ENCODE peak calls at places on chromosomes 16 and 17, in six cellular contexts. M is ovary, A is A549, S is tibial nerve, O is H1, P is transverse colon. L is an unnamed sample.

GRCh38 chr16:88317619-88317977 is 65.2 kb upstream of the ZNF469 start:
- DNase-seq in M (no peak), A (no peak), S (no peak), O (no peak), P (no peak), L (no peak)

GRCh38 chr17:54992797-54993639 is 24.5 kb downstream of the STXBP4 start:
- DNase-seq in M (no peak), A (peak), S (no peak), O (no peak), P (no peak), L (no peak)

GRCh38 chr16:19316846-19317245 is 31.3 kb downstream of the CLEC19A start:
- DNase-seq in M (no peak), A (no peak), S (no peak), O (peak), P (no peak), L (no peak)

GRCh38 chr16:31108794-31109558 is 790 bp downstream of the BCKDK start:
- DNase-seq in M (no peak), A (no peak), S (no peak), O (no peak), P (no peak), L (no peak)

GRCh38 chr16:57077714-57078113 is 14.7 kb upstream of the CPNE2 start:
- DNase-seq in M (no peak), A (no peak), S (no peak), O (no peak), P (no peak), L (no peak)

GRCh38 chr16:11253009-11253994 is 2.7 kb downstream of the SOCS1 start:
- DNase-seq in M (no peak), A (no peak), S (no peak), O (no peak), P (no peak), L (no peak)

GRCh38 chr17:63945851-63946439 is 13.8 kb upstream of the CD79B start:
- DNase-seq in M (no peak), A (no peak), S (no peak), O (no peak), P (no peak), L (no peak)

GRCh38 chr16:6524501-6524900 is 808.1 kb upstream of the RBFOX1 start:
- DNase-seq in M (no peak), A (no peak), S (no peak), O (no peak), P (no peak), L (no peak)

GRCh38 chr16:58481931-58482330 is 18.0 kb upstream of the NDRG4 start:
- DNase-seq in M (no peak), A (no peak), S (no peak), O (no peak), P (no peak), L (no peak)

GRCh38 chr17:17152385-17152784 is 53.7 kb downstream of the PLD6 start:
- DNase-seq in M (no peak), A (no peak), S (no peak), O (no peak), P (no peak), L (peak)

GRCh38 chr16:11049396-11050059 is 105.2 kb downstream of the CLEC16A start:
- DNase-seq in M (no peak), A (peak), S (no peak), O (no peak), P (no peak), L (no peak)

GRCh38 chr16:35154627-35155026 is 1695.2 kb downstream of the TP53TG3F start:
- DNase-seq in M (no peak), A (no peak), S (no peak), O (no peak), P (no peak), L (no peak)

GRCh38 chr17:60157487-60158040 is 7.8 kb downstream of the CA4 start:
- DNase-seq in M (no peak), A (no peak), S (no peak), O (peak), P (no peak), L (no peak)

GRCh38 chr16:52861614-52862022 is 191.1 kb downstream of the CHD9NB start:
- DNase-seq in M (no peak), A (peak), S (no peak), O (peak), P (peak), L (no peak)

GRCh38 chr17:9843152-9844010 is 17.7 kb downstream of the GLP2R start:
- DNase-seq in M (no peak), A (peak), S (no peak), O (no peak), P (no peak), L (no peak)

GRCh38 chr16:50538411-50539052 is 9.7 kb upstream of the NKD1 start:
- DNase-seq in M (no peak), A (no peak), S (no peak), O (no peak), P (no peak), L (no peak)

GRCh38 chr17:45927247-45927646 is 32.9 kb downstream of the MAPT start:
- DNase-seq in M (no peak), A (no peak), S (no peak), O (no peak), P (no peak), L (no peak)

GRCh38 chr17:74738051-74738996 is 1.3 kb downstream of the RAB37 start:
- DNase-seq in M (no peak), A (peak), S (no peak), O (no peak), P (peak), L (peak)

GRCh38 chr16:84175351-84176081 is 11.3 kb downstream of the TAF1C start:
- DNase-seq in M (no peak), A (no peak), S (peak), O (peak), P (peak), L (peak)

GRCh38 chr17:74148446-74148845 is 55.0 kb upstream of the RPL38 start:
- DNase-seq in M (no peak), A (no peak), S (no peak), O (no peak), P (no peak), L (no peak)

GRCh38 chr17:64420143-64420670 is 28.7 kb upstream of the MILR1 start:
- DNase-seq in M (no peak), A (peak), S (no peak), O (no peak), P (no peak), L (no peak)

GRCh38 chr17:46785696-46786095 is 32.8 kb downstream of the WNT3 start:
- DNase-seq in M (no peak), A (no peak), S (no peak), O (no peak), P (no peak), L (no peak)

GRCh38 chr16:50653633-50654524 is 27.2 kb downstream of the SNX20 start:
- DNase-seq in M (no peak), A (no peak), S (no peak), O (no peak), P (no peak), L (no peak)

GRCh38 chr17:8019161-8019560 is 16.7 kb downstream of the GUCY2D start:
- DNase-seq in M (no peak), A (no peak), S (no peak), O (no peak), P (no peak), L (no peak)

GRCh38 chr16:21005008-21005407 is 104.4 kb downstream of the LYRM1 start:
- DNase-seq in M (no peak), A (no peak), S (no peak), O (no peak), P (no peak), L (no peak)

GRCh38 chr16:13098536-13098935 is 197.1 kb downstream of the SHISA9 start:
- DNase-seq in M (no peak), A (no peak), S (no peak), O (no peak), P (no peak), L (no peak)

GRCh38 chr16:10929853-10930754 is 12.2 kb downstream of the DEXI start:
- DNase-seq in M (no peak), A (no peak), S (no peak), O (no peak), P (no peak), L (no peak)

GRCh38 chr17:73650147-73650546 is 5.9 kb upstream of the SDK2 start:
- DNase-seq in M (no peak), A (peak), S (no peak), O (no peak), P (peak), L (no peak)

GRCh38 chr16:25040543-25040942 is 25.4 kb upstream of the ARHGAP17 start:
- DNase-seq in M (no peak), A (no peak), S (no peak), O (no peak), P (no peak), L (no peak)

GRCh38 chr17:1227917-1228751 is 42.1 kb upstream of the BHLHA9 start:
- DNase-seq in M (no peak), A (no peak), S (no peak), O (peak), P (peak), L (no peak)

GRCh38 chr16:12436201-12436657 is 367.5 kb downstream of the CPPED1 start:
- DNase-seq in M (no peak), A (no peak), S (no peak), O (peak), P (no peak), L (no peak)

GRCh38 chr16:88973415-88974050 is 3.5 kb downstream of the CBFA2T3 start:
- DNase-seq in M (no peak), A (no peak), S (no peak), O (no peak), P (no peak), L (no peak)

GRCh38 chr16:56029026-56029425 is 153.9 kb upstream of the CES5A start:
- DNase-seq in M (no peak), A (no peak), S (no peak), O (no peak), P (no peak), L (no peak)

DNA sequence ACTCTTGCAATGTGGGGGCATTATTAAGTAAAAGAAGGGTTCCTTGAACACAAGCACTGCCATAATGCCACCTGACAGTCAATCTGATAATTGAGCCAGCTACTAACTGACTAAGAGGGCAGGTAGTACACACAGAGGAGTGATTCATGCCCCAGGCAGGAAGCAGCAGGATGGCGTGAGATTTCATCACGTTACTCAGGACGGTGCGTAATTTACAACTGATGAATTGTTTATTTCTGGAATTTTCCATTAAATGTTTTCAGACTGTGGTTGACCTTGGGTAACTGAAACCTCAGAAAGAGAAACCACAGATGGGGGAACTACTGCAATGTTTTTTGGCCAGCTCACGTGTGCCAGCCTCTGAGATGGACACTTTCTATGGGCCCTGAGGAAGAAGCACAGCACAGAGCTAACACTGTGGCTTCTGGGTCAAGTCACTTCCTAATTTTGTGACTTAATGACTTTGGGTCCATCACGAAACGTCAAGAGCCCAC is 46.7 kb downstream of the C17orf67 start:
- DNase-seq in M (no peak), A (peak), S (no peak), O (no peak), P (peak), L (no peak)
- TF ChIP-seq EP300 in M (no peak), A (no peak), S (peak), O (no peak), P (no peak), L (no peak)

DNA sequence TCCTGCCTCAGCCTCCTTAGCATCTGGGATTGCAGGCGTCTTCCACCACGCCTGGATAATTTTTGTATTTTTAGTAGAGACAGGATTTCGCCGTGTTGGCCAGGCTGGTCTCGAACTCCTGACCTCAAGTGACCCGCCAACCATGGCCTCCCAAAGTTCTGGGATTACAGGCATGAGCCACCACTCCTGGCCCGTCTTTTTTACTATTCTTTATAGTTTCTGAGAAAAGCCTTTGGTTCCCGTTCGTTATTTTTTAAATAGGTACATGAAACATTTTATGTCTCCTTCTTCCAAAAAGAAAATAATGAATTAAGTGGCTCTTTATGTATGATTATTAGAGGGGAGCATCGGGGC is 570 bp upstream of the BCO1 start:
- DNase-seq in M (no peak), A (no peak), S (no peak), O (no peak), P (no peak), L (no peak)
- H3K4me3 ChIP-seq in M (no peak), A (peak), S (no peak), O (no peak), P (peak), L (peak)

DNA sequence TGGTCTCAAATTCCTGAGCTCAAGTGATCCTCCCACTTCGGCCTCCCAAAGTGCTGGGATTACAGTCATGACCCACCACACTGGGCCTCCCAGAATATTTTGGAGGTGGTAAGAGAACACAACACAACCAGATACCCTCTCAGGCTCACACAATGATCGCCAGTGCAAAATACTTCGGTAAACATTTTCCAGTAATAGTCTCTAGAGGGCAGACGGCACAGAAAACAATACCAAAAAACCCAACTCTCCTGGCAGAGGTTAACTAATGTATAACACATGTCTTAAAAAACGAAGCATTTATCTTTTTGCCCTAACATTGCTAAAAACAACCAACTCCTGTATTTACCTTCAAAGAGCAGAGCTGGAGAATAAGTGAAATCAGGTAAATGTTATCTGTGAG is 10.5 kb downstream of the NUFIP2 start:
- DNase-seq in M (no peak), A (no peak), S (no peak), O (no peak), P (no peak), L (no peak)
- TF ChIP-seq CTCF in M (no peak), A (peak), S (no peak), O (no peak), P (no peak), L (no peak)

DNA sequence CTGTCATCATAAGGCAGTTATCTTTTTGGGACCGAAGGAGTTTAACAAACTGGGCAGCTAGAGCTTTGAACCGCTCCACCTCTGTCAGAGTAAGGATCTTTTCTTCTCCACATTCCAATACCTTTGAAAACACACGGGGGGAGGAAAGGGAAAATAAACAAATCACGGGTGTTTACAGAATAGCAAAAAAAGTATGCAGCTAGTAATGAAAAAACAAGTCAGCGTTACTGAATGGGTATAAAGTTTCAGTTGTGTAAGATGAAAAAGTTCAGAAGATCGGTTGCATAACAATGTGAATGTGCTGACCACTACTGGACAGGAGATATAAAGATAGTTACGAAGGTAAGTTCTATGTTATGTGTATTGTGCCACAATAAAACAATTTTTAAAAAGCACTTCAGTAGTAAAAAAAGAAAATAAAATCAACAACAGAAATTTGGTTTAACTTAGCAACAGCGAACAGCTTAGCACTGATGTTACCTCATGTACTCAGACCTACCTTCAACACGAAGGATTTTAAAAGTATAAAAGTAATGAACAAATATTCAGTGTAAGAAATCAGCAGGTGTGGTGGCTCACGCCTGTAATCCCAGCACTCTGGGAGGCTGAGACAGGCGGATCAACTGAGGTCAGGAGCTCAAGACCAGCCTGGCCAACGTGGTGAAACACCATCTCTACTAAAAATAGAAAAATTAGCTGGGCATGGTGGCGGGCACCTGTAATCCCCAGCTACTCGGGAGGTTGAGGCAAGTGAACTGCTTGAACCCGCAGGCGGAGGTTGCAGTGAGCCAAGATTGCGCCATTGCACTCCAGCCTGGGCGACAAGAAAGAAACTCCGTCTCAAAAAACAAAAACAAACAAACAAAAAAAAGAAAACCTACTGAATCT is 34.3 kb downstream of the MARF1 start:
- DNase-seq in M (no peak), A (no peak), S (no peak), O (no peak), P (no peak), L (no peak)
- TF ChIP-seq EP300 in M (no peak), A (no peak), S (no peak), O (no peak), P (no peak), L (no peak)

DNA sequence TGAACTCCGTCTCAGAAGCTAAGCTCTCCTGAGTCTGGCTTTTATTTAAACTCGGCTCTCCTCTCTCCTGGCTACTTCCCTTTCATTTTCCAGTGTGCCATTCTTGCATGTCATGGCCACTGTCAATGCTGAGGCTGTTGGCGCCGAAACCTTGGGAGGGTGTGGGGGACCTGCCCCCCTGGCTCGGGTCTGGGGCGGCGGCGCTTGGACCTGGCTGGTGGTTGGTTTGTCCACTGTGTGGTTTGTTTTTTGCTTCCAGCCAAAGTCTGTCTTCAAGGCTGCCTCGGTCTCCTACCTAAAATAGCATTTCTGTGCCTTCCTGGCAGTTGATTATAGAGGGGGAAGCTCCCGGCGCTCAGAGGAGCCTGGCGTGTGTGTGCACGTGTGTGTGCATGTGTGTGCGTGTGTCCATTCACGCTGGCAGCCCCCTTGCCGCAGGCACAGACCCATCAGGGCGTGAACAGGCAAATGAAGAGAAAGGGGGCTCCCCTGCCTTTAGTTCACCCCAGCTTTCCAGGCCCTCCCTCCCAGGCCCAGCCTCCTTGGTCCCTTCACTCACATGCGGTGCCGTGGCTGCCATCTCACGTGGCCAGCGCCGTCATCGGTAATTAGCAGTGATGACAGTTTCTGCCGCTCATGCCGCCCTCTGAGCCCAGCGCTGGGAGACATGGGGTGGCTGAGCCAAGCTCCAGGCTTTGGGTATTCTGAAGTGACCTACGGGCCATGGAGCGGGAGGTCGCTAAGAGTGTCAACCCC is 179.9 kb downstream of the SEC14L1 start:
- DNase-seq in M (peak), A (peak), S (no peak), O (no peak), P (peak), L (no peak)
- H3K4me3 ChIP-seq in M (peak), A (peak), S (peak), O (no peak), P (peak), L (peak)

GRCh38 chr17:56230660-56231059 is 77.4 kb downstream of the ANKFN1 start:
- DNase-seq in M (no peak), A (no peak), S (peak), O (no peak), P (no peak), L (no peak)

DNA sequence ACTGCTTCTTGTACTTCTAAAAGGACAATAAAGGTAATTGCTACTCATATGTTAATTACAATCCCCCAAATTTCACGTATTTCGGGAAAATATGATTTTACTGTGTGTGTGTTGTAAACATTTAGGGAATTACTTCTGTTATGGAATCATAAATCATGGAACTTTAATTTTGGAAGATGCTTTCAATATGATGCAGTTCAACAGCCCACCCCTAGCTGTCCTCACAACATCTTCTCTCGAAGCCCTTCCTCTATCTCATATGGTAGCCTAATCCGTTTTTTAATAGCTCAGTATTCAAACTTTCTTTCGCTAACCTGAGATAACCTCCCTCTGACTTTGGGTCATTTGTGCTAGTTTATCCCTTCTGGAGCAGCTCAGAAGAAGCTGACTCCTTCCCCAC is 78.4 kb downstream of the ANKFN1 start:
- DNase-seq in M (no peak), A (no peak), S (no peak), O (no peak), P (no peak), L (no peak)
- TF ChIP-seq CTCF in M (no peak), A (no peak), S (no peak), O (no peak), P (no peak), L (no peak)

GRCh38 chr16:82329070-82329469 is 159.0 kb upstream of the MPHOSPH6 start:
- DNase-seq in M (no peak), A (no peak), S (no peak), O (no peak), P (no peak), L (no peak)

GRCh38 chr16:82331974-82332750 is 162.1 kb upstream of the MPHOSPH6 start:
- DNase-seq in M (no peak), A (no peak), S (no peak), O (no peak), P (no peak), L (peak)

GRCh38 chr16:82331397-82331796 is 161.4 kb upstream of the MPHOSPH6 start:
- DNase-seq in M (no peak), A (no peak), S (no peak), O (no peak), P (no peak), L (no peak)

GRCh38 chr16:82329504-82330192 is 159.6 kb upstream of the MPHOSPH6 start:
- DNase-seq in M (no peak), A (no peak), S (no peak), O (no peak), P (no peak), L (peak)
- TF ChIP-seq EP300 in M (no peak), A (no peak), S (no peak), O (no peak), P (no peak), L (no peak)

L was measured in stomach.